ENCODE peak calls at places on chromosomes 6 and 20, in four cellular contexts. One of them, this sample, is unnamed.
A peak's percentile ranks its signal among the peaks of the same experiment; 100 is the strongest.

GRCh38 chr6:159817951-159818739 is 18.1 kb downstream of the PNLDC1 start:
- DNase-seq in H1: no peak
- DNase-seq in SK-N-SH: no peak
- DNase-seq in K562: no peak
- DNase-seq in this sample: no peak

GRCh38 chr6:55065020-55065419 is 109.3 kb upstream of the HCRTR2 start:
- DNase-seq in H1: no peak
- DNase-seq in SK-N-SH: no peak
- DNase-seq in K562: no peak
- DNase-seq in this sample: no peak

GRCh38 chr6:43890197-43891062 is 120.4 kb downstream of the VEGFA start:
- DNase-seq in H1: no peak
- DNase-seq in SK-N-SH: peak; percentile 62
- DNase-seq in K562: no peak
- DNase-seq in this sample: no peak

GRCh38 chr20:44800398-44801046 is 9.8 kb downstream of the RIMS4 start:
- DNase-seq in H1: peak; percentile 75
- DNase-seq in SK-N-SH: peak; percentile 36
- DNase-seq in K562: peak; percentile 38
- DNase-seq in this sample: peak; percentile 63

GRCh38 chr20:16801919-16802651 is 53.9 kb downstream of the OTOR start:
- DNase-seq in H1: peak; percentile 93
- DNase-seq in SK-N-SH: peak; percentile 48
- DNase-seq in K562: peak; percentile 17
- DNase-seq in this sample: peak; percentile 86

GRCh38 chr6:37492236-37493046 is 7.3 kb downstream of the CCDC167 start:
- DNase-seq in H1: no peak
- DNase-seq in SK-N-SH: no peak
- DNase-seq in K562: no peak
- DNase-seq in this sample: no peak

GRCh38 chr6:119476024-119476423 is 126.5 kb upstream of the MAN1A1 start:
- DNase-seq in H1: no peak
- DNase-seq in SK-N-SH: no peak
- DNase-seq in K562: no peak
- DNase-seq in this sample: no peak

GRCh38 chr6:38702471-38703397 is at the start of gene GLO1:
- DNase-seq in H1: peak; percentile 91
- DNase-seq in SK-N-SH: peak; percentile 97
- DNase-seq in K562: peak; percentile 100
- DNase-seq in this sample: peak; percentile 96

GRCh38 chr6:6856538-6857523 is 250.9 kb upstream of the RREB1 start:
- DNase-seq in H1: peak; percentile 55
- DNase-seq in SK-N-SH: peak; percentile 45
- DNase-seq in K562: no peak
- DNase-seq in this sample: peak; percentile 38

GRCh38 chr6:161272600-161273355 is 1.1 kb downstream of the AGPAT4 start:
- DNase-seq in H1: no peak
- DNase-seq in SK-N-SH: peak; percentile 62
- DNase-seq in K562: no peak
- DNase-seq in this sample: no peak

GRCh38 chr6:163513003-163513402 is 98.5 kb downstream of the QKI start:
- DNase-seq in H1: no peak
- DNase-seq in SK-N-SH: no peak
- DNase-seq in K562: no peak
- DNase-seq in this sample: no peak

GRCh38 chr6:13733178-13733851 is 21.7 kb upstream of the RANBP9 start:
- DNase-seq in H1: no peak
- DNase-seq in SK-N-SH: no peak
- DNase-seq in K562: peak; percentile 36
- DNase-seq in this sample: no peak

GRCh38 chr20:5844063-5844681 is 94.0 kb downstream of the SHLD1 start:
- DNase-seq in H1: no peak
- DNase-seq in SK-N-SH: no peak
- DNase-seq in K562: no peak
- DNase-seq in this sample: no peak

GRCh38 chr20:31562241-31562640 is 42.8 kb upstream of the ID1 start:
- DNase-seq in H1: no peak
- DNase-seq in SK-N-SH: no peak
- DNase-seq in K562: no peak
- DNase-seq in this sample: no peak

GRCh38 chr20:5065489-5066383 is 54.0 kb downstream of the PCNA start:
- DNase-seq in H1: no peak
- DNase-seq in SK-N-SH: no peak
- DNase-seq in K562: no peak
- DNase-seq in this sample: no peak

GRCh38 chr6:144675231-144675861 is 390.2 kb downstream of the UTRN start:
- DNase-seq in H1: no peak
- DNase-seq in SK-N-SH: no peak
- DNase-seq in K562: no peak
- DNase-seq in this sample: no peak
- TF ChIP-seq TEAD4 in H1: no peak
- TF ChIP-seq TEAD4 in SK-N-SH: no peak
- TF ChIP-seq TEAD4 in K562: no peak
- TF ChIP-seq TEAD4 in this sample: no peak

DNA sequence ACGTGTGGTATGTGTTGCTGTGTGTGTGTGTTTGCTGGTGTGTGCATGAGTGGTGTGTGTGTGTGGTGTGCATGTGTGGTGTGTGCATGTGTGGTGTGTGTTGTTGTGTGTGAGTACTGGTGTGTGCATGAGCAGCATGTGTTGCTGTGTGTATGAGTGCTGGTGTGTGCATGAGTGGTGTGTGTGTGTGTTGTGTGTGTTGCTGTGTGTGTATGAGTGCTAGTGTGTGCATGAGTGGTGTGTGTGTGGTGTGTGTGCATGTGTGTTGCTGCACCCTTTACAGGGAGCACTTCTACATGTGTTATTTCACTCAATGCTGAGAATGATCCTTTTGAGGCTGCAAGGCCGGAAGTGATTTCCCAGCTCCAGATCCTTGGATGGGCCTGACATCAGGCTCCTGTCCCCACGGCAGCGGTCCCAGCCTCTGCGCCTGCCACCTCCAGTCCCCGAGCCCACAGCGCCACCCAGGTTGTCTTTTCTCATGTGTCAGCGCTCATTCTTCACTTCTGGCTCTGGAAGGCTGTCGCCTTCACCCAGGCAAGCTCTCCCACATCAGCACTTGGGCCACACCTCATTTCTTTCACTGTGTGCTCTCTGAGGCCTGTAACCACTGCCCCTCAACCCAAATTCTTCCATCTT is 2.6 kb downstream of the NPEPL1 start:
- DNase-seq in H1: no peak
- DNase-seq in SK-N-SH: no peak
- DNase-seq in K562: no peak
- DNase-seq in this sample: no peak
- TF ChIP-seq TEAD4 in H1: no peak
- TF ChIP-seq TEAD4 in SK-N-SH: no peak
- TF ChIP-seq TEAD4 in K562: no peak
- TF ChIP-seq TEAD4 in this sample: no peak

DNA sequence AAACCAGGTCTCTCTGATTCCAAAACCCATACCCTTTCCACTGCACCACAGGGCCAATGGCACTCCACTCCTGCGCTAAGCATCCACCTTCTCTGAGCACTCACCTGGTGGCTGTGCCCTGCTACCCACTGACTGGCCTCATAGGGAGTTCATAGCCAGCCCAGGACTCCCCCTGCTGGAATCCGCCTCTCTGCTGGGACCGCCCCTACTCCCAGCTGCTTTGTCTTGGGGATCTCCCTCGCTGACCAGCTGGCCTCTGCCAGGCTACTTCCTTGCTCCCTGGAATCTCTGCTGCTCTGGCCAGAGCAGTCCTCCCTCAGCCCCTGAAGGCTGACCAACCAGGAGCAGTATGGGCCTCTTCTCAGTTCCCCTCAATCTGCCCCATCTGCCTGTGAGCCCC is 129.7 kb downstream of the FAXC start:
- DNase-seq in H1: peak; percentile 73
- DNase-seq in SK-N-SH: peak; percentile 57
- DNase-seq in K562: peak; percentile 34
- DNase-seq in this sample: peak; percentile 73
- TF ChIP-seq TEAD4 in H1: peak; percentile 69
- TF ChIP-seq TEAD4 in SK-N-SH: no peak
- TF ChIP-seq TEAD4 in K562: no peak
- TF ChIP-seq TEAD4 in this sample: no peak

DNA sequence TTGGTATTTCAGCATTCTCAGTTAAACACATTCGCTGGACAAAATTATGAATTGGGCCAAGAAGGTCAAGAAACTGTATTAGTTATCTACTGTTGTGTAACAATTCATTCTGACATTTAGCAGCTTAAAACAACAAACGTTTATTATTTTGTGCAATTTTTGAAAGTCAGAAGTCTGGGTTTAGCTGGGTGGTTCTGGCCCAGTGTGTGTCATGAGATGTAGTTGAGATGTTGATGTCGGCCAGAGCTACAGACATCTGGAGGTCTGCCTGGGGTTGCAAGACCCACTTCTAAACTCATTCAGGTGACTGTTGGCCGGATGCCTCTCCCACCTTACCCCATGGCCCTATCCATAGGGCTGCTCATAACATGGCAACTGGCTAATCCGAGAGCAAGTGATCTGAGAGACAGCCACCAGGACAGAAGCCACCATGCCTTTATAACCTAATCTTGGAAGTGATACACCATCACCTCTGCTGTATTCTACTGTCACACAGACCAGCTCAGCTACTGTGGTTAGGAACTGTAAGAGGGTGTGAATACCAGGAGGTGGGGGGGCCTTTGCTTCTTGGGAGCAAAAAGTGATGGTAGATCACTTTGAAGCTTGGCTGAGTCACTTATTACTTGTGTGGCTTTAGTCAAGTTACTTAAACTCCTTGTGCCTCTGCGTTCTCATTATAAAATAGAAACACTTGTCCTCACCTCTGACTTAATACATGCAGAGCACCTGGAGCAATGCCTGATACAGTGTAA is 217.0 kb upstream of the MYLIP start:
- DNase-seq in H1: no peak
- DNase-seq in SK-N-SH: no peak
- DNase-seq in K562: no peak
- DNase-seq in this sample: no peak
- TF ChIP-seq TEAD4 in H1: no peak
- TF ChIP-seq TEAD4 in SK-N-SH: no peak
- TF ChIP-seq TEAD4 in K562: no peak
- TF ChIP-seq TEAD4 in this sample: no peak